ENCODE peak calls at places on chromosomes 12 and 14, in seven cellular contexts. One of them, this sample, is unnamed.
A peak's percentile ranks its signal among the peaks of the same experiment; 100 is the strongest.

GRCh38 chr12:127588224-127588623 is 678.7 kb upstream of the TMEM132C start:
- DNase-seq in fibroblast of the conjunctiva: peak; percentile 38
- DNase-seq in GM23248: peak; percentile 95
- DNase-seq in GM13976: no peak
- DNase-seq in stimulated activated CD4-positive, alpha-beta T cell treated with anti-CD3 and anti-CD28 coated beads, Interleukin-15, amount 100 ng/mL, for 1 hour: no peak
- DNase-seq in stromal cell of bone marrow: peak; percentile 99
- DNase-seq in PC-9: no peak
- DNase-seq in this sample: no peak

GRCh38 chr12:54360717-54361456 is 3.4 kb downstream of the GPR84 start:
- DNase-seq in fibroblast of the conjunctiva: peak; percentile 68
- DNase-seq in stromal cell of bone marrow: peak; percentile 60
- DNase-seq in stimulated activated CD4-positive, alpha-beta T cell treated with anti-CD3 and anti-CD28 coated beads, Interleukin-15, amount 100 ng/mL, for 1 hour: no peak
- DNase-seq in PC-9: peak; percentile 52
- DNase-seq in GM13976: peak; percentile 59
- DNase-seq in GM23248: peak; percentile 79
- DNase-seq in this sample: no peak

GRCh38 chr12:71935594-71935993 is 3.1 kb upstream of the TPH2 start:
- DNase-seq in GM13976: peak; percentile 2
- DNase-seq in fibroblast of the conjunctiva: no peak
- DNase-seq in PC-9: no peak
- DNase-seq in stromal cell of bone marrow: no peak
- DNase-seq in stimulated activated CD4-positive, alpha-beta T cell treated with anti-CD3 and anti-CD28 coated beads, Interleukin-15, amount 100 ng/mL, for 1 hour: no peak
- DNase-seq in GM23248: peak; percentile 9
- DNase-seq in this sample: no peak

GRCh38 chr12:91866566-91866965 is 279.1 kb downstream of the BTG1 start:
- DNase-seq in PC-9: no peak
- DNase-seq in stimulated activated CD4-positive, alpha-beta T cell treated with anti-CD3 and anti-CD28 coated beads, Interleukin-15, amount 100 ng/mL, for 1 hour: no peak
- DNase-seq in GM23248: no peak
- DNase-seq in fibroblast of the conjunctiva: no peak
- DNase-seq in GM13976: no peak
- DNase-seq in stromal cell of bone marrow: no peak
- DNase-seq in this sample: no peak

GRCh38 chr14:20687362-20688166 is 1.0 kb upstream of the ANG start:
- DNase-seq in stimulated activated CD4-positive, alpha-beta T cell treated with anti-CD3 and anti-CD28 coated beads, Interleukin-15, amount 100 ng/mL, for 1 hour: no peak
- DNase-seq in PC-9: no peak
- DNase-seq in stromal cell of bone marrow: no peak
- DNase-seq in fibroblast of the conjunctiva: no peak
- DNase-seq in GM13976: no peak
- DNase-seq in GM23248: no peak
- DNase-seq in this sample: no peak

GRCh38 chr12:98885778-98886177 is 240.7 kb downstream of the APAF1 start:
- DNase-seq in stromal cell of bone marrow: no peak
- DNase-seq in stimulated activated CD4-positive, alpha-beta T cell treated with anti-CD3 and anti-CD28 coated beads, Interleukin-15, amount 100 ng/mL, for 1 hour: no peak
- DNase-seq in fibroblast of the conjunctiva: no peak
- DNase-seq in GM23248: no peak
- DNase-seq in PC-9: no peak
- DNase-seq in GM13976: no peak
- DNase-seq in this sample: no peak

GRCh38 chr14:95265106-95266094 is 54.3 kb downstream of the CLMN start:
- DNase-seq in GM23248: peak; percentile 96
- DNase-seq in stimulated activated CD4-positive, alpha-beta T cell treated with anti-CD3 and anti-CD28 coated beads, Interleukin-15, amount 100 ng/mL, for 1 hour: no peak
- DNase-seq in PC-9: peak; percentile 99
- DNase-seq in stromal cell of bone marrow: peak; percentile 74
- DNase-seq in GM13976: peak; percentile 73
- DNase-seq in fibroblast of the conjunctiva: peak; percentile 73
- DNase-seq in this sample: peak; percentile 97

GRCh38 chr14:23245282-23245681 is 7.5 kb downstream of the RNF212B start:
- DNase-seq in stimulated activated CD4-positive, alpha-beta T cell treated with anti-CD3 and anti-CD28 coated beads, Interleukin-15, amount 100 ng/mL, for 1 hour: no peak
- DNase-seq in stromal cell of bone marrow: no peak
- DNase-seq in GM13976: no peak
- DNase-seq in fibroblast of the conjunctiva: no peak
- DNase-seq in GM23248: no peak
- DNase-seq in PC-9: no peak
- DNase-seq in this sample: no peak